ENCODE peak calls at places on chromosomes 12 and 14, in four cellular contexts. F is K562, C is GM12878, J is IMR-90. X is an unnamed sample.

GRCh38 chr12:72738811-72739210 is 466.6 kb downstream of the TRHDE start:
- DNase-seq in F (no peak), C (no peak), J (no peak), X (no peak)

GRCh38 chr12:40325349-40325960 is 100.7 kb downstream of the LRRK2 start:
- DNase-seq in F (peak; percentile 8), C (no peak), J (peak; percentile 4), X (peak; percentile 46)

GRCh38 chr14:101761881-101762529 is 496 bp downstream of the PPP2R5C start:
- DNase-seq in F (peak; percentile 56), C (no peak), J (no peak), X (peak; percentile 80)

GRCh38 chr12:65584041-65584440 is 240.2 kb upstream of the HMGA2 start:
- DNase-seq in F (no peak), C (no peak), J (no peak), X (no peak)

GRCh38 chr14:103882503-103883262 is 35.3 kb upstream of the PPP1R13B start:
- DNase-seq in F (no peak), C (no peak), J (no peak), X (peak; percentile 87)

GRCh38 chr12:50271724-50272247 is 11.5 kb downstream of the LIMA1 start:
- DNase-seq in F (no peak), C (no peak), J (peak; percentile 55), X (no peak)

GRCh38 chr12:103839103-103839502 is 1.9 kb downstream of the NT5DC3 start:
- DNase-seq in F (no peak), C (no peak), J (no peak), X (no peak)

GRCh38 chr14:100849432-100849831 is 23.5 kb downstream of the MEG3 start:
- DNase-seq in F (no peak), C (no peak), J (peak; percentile 36), X (no peak)

GRCh38 chr12:6852651-6853354 is 853 bp downstream of the USP5 start:
- DNase-seq in F (peak; percentile 63), C (no peak), J (peak; percentile 79), X (peak; percentile 65)

GRCh38 chr14:70098257-70098809 is 90.4 kb downstream of the SLC8A3 start:
- DNase-seq in F (no peak), C (no peak), J (no peak), X (no peak)

GRCh38 chr12:3680919-3681594 is 71.9 kb downstream of the CRACR2A start:
- DNase-seq in F (no peak), C (no peak), J (no peak), X (peak; percentile 51)
- TF ChIP-seq RCOR1 in F (no peak), C (no peak), J (no peak), X (no peak)

GRCh38 chr12:122199484-122200355 is 3.8 kb upstream of the B3GNT4 start:
- DNase-seq in F (no peak), C (no peak), J (no peak), X (no peak)

GRCh38 chr12:122194804-122195203 is 8.7 kb upstream of the B3GNT4 start:
- DNase-seq in F (no peak), C (no peak), J (no peak), X (no peak)

GRCh38 chr12:122200541-122201175 is 2.9 kb upstream of the B3GNT4 start:
- DNase-seq in F (no peak), C (no peak), J (no peak), X (peak; percentile 59)

GRCh38 chr12:122195405-122195804 is 8.1 kb upstream of the B3GNT4 start:
- DNase-seq in F (no peak), C (no peak), J (no peak), X (no peak)

GRCh38 chr12:122197612-122197966 is 5.9 kb upstream of the B3GNT4 start:
- DNase-seq in F (no peak), C (no peak), J (peak; percentile 19), X (no peak)
- H3K27ac ChIP-seq in F (peak overlapping the region; percentile 93), C (no peak overlapping the region), J (no peak overlapping the region), X (no peak overlapping the region)

DNA sequence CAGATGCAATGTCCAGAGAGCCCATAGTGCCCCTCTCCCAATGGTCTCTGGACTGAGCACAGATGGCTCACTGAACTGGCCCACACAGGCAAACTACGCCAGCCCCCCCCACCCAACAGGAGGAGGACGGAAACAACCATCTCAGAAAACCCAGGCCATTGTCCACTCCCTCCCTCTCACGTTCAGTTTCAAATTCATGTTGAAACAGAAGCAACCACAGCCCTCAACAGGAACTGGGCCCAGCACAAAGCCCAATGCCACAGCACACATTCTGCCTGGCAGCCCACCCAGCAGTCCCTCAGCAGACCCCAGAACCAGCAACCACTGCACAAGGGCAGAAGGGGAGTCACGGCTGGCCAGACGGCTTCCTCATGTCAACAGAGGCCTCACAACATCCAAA is 10.6 kb downstream of the CCDC88C start:
- DNase-seq in F (no peak), C (no peak), J (no peak), X (no peak)
- H4K20me1 ChIP-seq in F (no peaks in the 10 kb centered on the region), C (peaks cover 19% of the 10 kb centered on the region), J (no peaks in the 10 kb centered on the region), X (no peaks in the 10 kb centered on the region)

DNA sequence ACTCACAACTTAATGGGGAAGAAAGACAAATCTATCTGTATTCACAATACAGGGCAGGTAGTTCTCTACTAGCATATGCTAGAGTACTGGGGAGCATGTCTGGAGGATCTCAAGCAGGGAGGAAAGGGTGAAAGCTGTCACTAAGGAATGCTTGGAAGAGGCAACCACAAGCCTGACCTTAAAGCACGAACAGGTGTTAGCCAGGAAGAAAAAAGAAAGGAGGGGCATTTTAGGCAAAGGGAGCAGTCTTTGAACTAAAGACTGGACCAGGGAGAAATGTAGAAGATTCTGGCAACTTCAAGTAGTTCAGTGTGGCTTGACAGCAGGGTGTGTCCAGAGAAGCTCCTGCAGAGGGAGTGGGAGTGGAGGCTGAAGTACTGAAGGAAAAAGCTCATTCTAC is 50.9 kb downstream of the AP5M1 start:
- DNase-seq in F (no peak), C (no peak), J (no peak), X (no peak)
- TF ChIP-seq RCOR1 in F (no peak), C (no peak), J (no peak), X (no peak)

GRCh38 chr14:22478247-22478646 is 110.8 kb downstream of the DAD1 start:
- DNase-seq in F (no peak), C (no peak), J (no peak), X (no peak)

GRCh38 chr14:22477569-22478194 is 111.3 kb downstream of the DAD1 start:
- DNase-seq in F (no peak), C (no peak), J (no peak), X (no peak)

GRCh38 chr14:22476005-22476751 is 112.8 kb downstream of the DAD1 start:
- DNase-seq in F (no peak), C (no peak), J (no peak), X (no peak)

GRCh38 chr14:22475381-22475780 is 113.6 kb downstream of the DAD1 start:
- DNase-seq in F (no peak), C (no peak), J (no peak), X (no peak)

DNA sequence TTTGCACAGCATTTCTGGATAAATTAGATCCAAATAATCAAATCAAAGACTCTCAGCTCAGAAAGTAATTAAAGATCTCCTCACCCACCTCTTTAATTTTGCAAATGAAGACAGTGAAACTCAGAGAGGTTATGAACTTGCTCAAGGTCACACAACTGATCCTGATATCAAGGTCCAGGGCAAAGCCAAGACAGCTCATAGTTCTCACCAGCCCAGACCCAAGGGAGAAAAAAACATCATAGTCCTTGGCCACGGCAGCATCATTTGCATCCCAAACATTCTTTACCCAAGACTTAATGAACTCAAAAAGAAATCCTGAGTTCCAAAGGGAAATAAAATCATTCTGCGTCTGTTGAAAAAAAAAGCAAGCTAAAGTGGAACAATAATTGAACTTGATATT is 112.1 kb downstream of the DAD1 start:
- DNase-seq in F (no peak), C (no peak), J (no peak), X (no peak)
- H3K27ac ChIP-seq in F (no peak overlapping the region), C (peak overlapping the region; percentile 57), J (no peak overlapping the region), X (no peak overlapping the region)

DNA sequence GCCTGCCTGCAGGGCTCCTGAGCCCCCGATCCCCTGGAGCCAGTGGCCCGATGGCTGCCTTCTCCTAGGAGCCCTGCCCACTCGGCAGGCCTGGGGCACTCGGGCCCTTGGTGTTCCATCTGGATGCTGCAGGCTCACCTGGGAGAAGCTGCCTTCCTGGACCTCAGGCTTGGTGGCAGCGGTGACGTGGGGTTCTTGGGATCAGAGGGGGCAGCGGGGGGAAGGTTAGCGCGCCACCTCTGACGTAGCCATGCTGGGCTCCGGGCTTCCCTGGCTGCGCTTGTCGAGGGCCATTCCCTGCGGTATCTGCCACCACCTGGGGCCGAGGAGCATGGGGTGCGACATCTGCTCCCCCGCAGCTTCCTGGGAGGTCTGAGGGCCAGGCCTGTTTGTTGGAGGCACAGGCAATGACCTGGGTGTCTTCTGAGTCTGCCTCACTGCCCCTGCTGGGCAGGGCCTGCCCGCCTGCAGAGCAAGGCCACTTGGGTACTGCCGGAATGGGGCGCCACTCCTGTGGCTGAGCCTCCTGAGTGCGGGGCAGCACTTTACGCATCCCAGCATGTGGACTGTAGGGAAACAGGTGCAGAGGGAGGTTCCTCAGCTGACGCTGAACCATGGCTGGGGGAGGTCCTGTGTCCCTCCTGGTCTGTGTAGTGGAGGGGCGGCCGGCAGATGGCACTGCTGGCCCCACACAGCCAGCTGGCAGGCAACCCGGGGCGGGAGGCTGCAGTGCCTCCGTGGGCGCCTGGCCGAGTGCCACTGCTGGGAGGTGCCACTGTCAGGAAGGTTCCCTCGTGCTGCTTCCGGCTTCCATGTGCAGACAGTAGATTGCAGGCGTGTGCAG is 20.3 kb downstream of the MTA1 start:
- DNase-seq in F (no peak), C (no peak), J (no peak), X (peak; percentile 68)
- H4K20me1 ChIP-seq in F (peaks cover 8% of the 10 kb centered on the region), C (no peaks in the 10 kb centered on the region), J (peaks cover 63% of the 10 kb centered on the region), X (peaks cover 60% of the 10 kb centered on the region)

X was measured in SK-N-SH.